ENCODE peak calls at places on chromosomes 2 and 18, in four cellular contexts. K is neuronal stem cell, S is mesendoderm, B is mesenchymal stem cell. C is an unnamed sample.

GRCh38 chr18:46481048-46481846 is 175.8 kb downstream of the LOXHD1 start:
- DNase-seq in K (peak), S (peak), B (peak), C (peak)

GRCh38 chr2:136932700-136933099 is 167.4 kb downstream of the THSD7B start:
- DNase-seq in K (peak), S (peak), B (no peak), C (peak)

GRCh38 chr2:134508396-134508795 is 210.4 kb downstream of the TMEM163 start:
- DNase-seq in K (no peak), S (no peak), B (no peak), C (no peak)

GRCh38 chr18:35051978-35052377 is 10.8 kb downstream of the MAPRE2 start:
- DNase-seq in K (no peak), S (no peak), B (no peak), C (no peak)

GRCh38 chr18:38751897-38752296 is 1186.3 kb upstream of the CELF4 start:
- DNase-seq in K (no peak), S (no peak), B (peak), C (no peak)

GRCh38 chr2:60260646-60261296 is 292.7 kb downstream of the BCL11A start:
- DNase-seq in K (no peak), S (peak), B (no peak), C (no peak)

GRCh38 chr2:178404380-178404767 is 46.6 kb downstream of the PRKRA start:
- DNase-seq in K (no peak), S (no peak), B (peak), C (no peak)

GRCh38 chr18:54607213-54607934 is 16.3 kb downstream of the DYNAP start:
- DNase-seq in K (no peak), S (peak), B (peak), C (peak)

GRCh38 chr2:30422437-30422805 is 24.6 kb upstream of the LCLAT1 start:
- DNase-seq in K (no peak), S (peak), B (peak), C (no peak)

GRCh38 chr18:12652861-12653401 is 5.0 kb downstream of the SPIRE1 start:
- DNase-seq in K (no peak), S (no peak), B (peak), C (no peak)

GRCh38 chr2:45458909-45459563 is 152.0 kb downstream of the SRBD1 start:
- DNase-seq in K (no peak), S (peak), B (peak), C (peak)

GRCh38 chr18:41227993-41228392 is 727.0 kb upstream of the PIK3C3 start:
- DNase-seq in K (no peak), S (no peak), B (no peak), C (no peak)

GRCh38 chr2:196263181-196263747 is 91.9 kb upstream of the STK17B start:
- DNase-seq in K (no peak), S (no peak), B (peak), C (no peak)

GRCh38 chr2:44974064-44974715 is 32.7 kb downstream of the SIX3 start:
- DNase-seq in K (peak), S (peak), B (peak), C (peak)

GRCh38 chr18:79682896-79683625 is 3.5 kb downstream of the CTDP1 start:
- DNase-seq in K (no peak), S (no peak), B (no peak), C (no peak)

GRCh38 chr2:14944562-14945346 is 312.2 kb downstream of the LRATD1 start:
- DNase-seq in K (no peak), S (peak), B (no peak), C (peak)

GRCh38 chr2:221106241-221106640 is 465.9 kb downstream of the EPHA4 start:
- DNase-seq in K (no peak), S (no peak), B (no peak), C (no peak)

GRCh38 chr18:5518899-5519371 is 24.9 kb downstream of the EPB41L3 start:
- DNase-seq in K (no peak), S (no peak), B (no peak), C (no peak)

GRCh38 chr2:147829106-147829505 is 15.7 kb upstream of the ACVR2A start:
- DNase-seq in K (no peak), S (no peak), B (peak), C (no peak)

GRCh38 chr2:155675920-155676319 is 656.6 kb downstream of the NR4A2 start:
- DNase-seq in K (no peak), S (no peak), B (no peak), C (no peak)

GRCh38 chr2:136057023-136057801 is 60.7 kb downstream of the CXCR4 start:
- DNase-seq in K (no peak), S (no peak), B (no peak), C (no peak)

GRCh38 chr18:33440011-33440383 is 524 bp downstream of the CCDC178 start:
- DNase-seq in K (peak), S (peak), B (peak), C (peak)

GRCh38 chr18:63233334-63233733 is 86.2 kb downstream of the BCL2 start:
- DNase-seq in K (no peak), S (no peak), B (no peak), C (no peak)

GRCh38 chr2:30701782-30702181 is 105.5 kb downstream of the CAPN13 start:
- DNase-seq in K (no peak), S (no peak), B (no peak), C (no peak)

GRCh38 chr2:103002954-103003353 is 241.1 kb downstream of the TMEM182 start:
- DNase-seq in K (no peak), S (no peak), B (no peak), C (no peak)

GRCh38 chr2:113324684-113325160 is 46.0 kb upstream of the PAX8 start:
- DNase-seq in K (no peak), S (peak), B (peak), C (peak)

GRCh38 chr2:182020319-182021055 is 34.8 kb downstream of the PPP1R1C start:
- DNase-seq in K (no peak), S (no peak), B (peak), C (no peak)

GRCh38 chr18:56770873-56771272 is 119.7 kb downstream of the WDR7 start:
- DNase-seq in K (no peak), S (no peak), B (peak), C (no peak)

GRCh38 chr2:201572822-201573493 is 70.3 kb downstream of the TMEM237 start:
- DNase-seq in K (no peak), S (no peak), B (no peak), C (no peak)

GRCh38 chr2:216681683-216682082 is 13.7 kb downstream of the IGFBP5 start:
- DNase-seq in K (no peak), S (no peak), B (no peak), C (no peak)

GRCh38 chr2:168929031-168929430 is 27.9 kb downstream of the G6PC2 start:
- DNase-seq in K (no peak), S (no peak), B (no peak), C (no peak)

DNA sequence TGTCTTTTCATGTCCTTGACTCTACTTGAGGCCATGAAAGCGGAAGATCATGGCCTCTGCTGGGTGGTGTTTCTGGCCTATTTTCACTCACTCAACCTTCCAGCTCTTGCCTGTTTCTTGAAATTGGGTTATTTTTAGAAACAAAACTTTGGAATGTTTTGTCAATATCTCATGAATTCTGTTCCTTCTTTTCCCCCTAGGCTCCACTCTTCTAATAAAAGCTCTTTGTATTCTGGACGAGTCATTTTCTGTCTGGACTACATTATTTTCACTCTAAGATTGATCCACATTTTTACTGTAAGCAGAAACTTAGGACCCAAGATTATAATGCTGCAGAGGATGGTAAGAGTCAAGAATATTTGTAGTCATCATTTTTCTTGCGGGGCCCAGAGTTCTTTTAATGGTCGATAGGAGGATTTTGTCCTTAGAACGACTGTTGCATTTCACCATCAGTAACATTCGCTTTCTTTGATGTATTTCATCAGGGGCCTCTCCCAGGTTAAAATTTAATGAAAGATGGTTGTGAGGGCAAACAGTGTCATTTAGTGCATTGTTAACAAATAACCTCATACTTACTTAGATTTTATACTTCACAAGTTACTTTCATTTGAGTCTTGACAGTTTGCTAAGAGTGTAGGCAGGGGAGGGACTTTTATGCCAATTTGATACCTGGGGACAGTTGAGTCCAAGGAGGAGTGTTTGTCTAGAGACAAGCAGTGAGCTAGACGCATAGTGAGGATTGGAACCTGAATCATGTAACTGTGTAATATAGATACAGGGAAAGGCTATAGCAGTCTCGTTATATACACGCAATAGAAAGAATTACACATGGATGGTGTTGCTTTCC is 64.6 kb downstream of the TRPM8 start:
- DNase-seq in K (no peak), S (no peak), B (no peak), C (no peak)
- H3K23ac ChIP-seq in K (no peak), S (no peak), B (no peak), C (no peak)

GRCh38 chr2:188024811-188025210 is 266.9 kb upstream of the GULP1 start:
- DNase-seq in K (no peak), S (no peak), B (no peak), C (no peak)
- H3K18ac ChIP-seq in K (no peak), S (no peak), B (no peak), C (no peak)

GRCh38 chr2:86623549-86624547 is at the start of gene RNF103:
- DNase-seq in K (peak), S (peak), B (peak), C (peak)
- H2BK15ac ChIP-seq in K (no peak), S (no peak), B (peak), C (no peak)

GRCh38 chr2:39938035-39938835 is 159.2 kb upstream of the THUMPD2 start:
- DNase-seq in K (no peak), S (peak), B (peak), C (no peak)

GRCh38 chr2:39937621-39938020 is 158.6 kb upstream of the THUMPD2 start:
- DNase-seq in K (no peak), S (no peak), B (no peak), C (no peak)

GRCh38 chr2:39947294-39948015 is 168.4 kb upstream of the THUMPD2 start:
- DNase-seq in K (no peak), S (no peak), B (no peak), C (no peak)

GRCh38 chr2:39948016-39948719 is 169.1 kb upstream of the THUMPD2 start:
- DNase-seq in K (no peak), S (no peak), B (peak), C (no peak)

GRCh38 chr2:39942970-39943369 is 163.9 kb upstream of the THUMPD2 start:
- DNase-seq in K (no peak), S (no peak), B (peak), C (no peak)
- H3K23ac ChIP-seq in K (no peak), S (no peak), B (no peak), C (no peak)

GRCh38 chr2:137937778-137938177 is 26.5 kb upstream of the HNMT start:
- DNase-seq in K (no peak), S (peak), B (no peak), C (peak)

GRCh38 chr2:137937246-137937645 is 27.0 kb upstream of the HNMT start:
- DNase-seq in K (no peak), S (no peak), B (no peak), C (no peak)

GRCh38 chr2:137938204-137938603 is 26.1 kb upstream of the HNMT start:
- DNase-seq in K (no peak), S (no peak), B (peak), C (no peak)

GRCh38 chr2:137940191-137940590 is 24.1 kb upstream of the HNMT start:
- DNase-seq in K (no peak), S (no peak), B (no peak), C (no peak)

DNA sequence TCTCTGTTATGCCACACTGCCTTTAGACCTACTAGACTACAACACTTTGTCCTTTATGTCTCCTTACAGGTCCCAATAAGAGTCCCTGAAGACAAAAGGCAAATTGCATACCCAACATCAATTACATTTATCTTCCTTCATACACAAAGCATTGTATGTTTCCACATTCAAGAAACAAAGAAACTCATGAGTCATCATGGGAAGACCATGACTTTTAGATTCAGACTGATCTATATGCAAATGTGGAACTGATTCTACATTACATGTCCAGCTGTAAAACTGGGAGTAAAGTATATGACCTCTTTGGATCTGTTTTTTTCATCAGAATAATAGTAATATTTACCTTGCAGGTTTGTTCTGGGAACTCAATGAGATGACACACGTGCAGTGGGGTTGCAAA is 25.2 kb upstream of the HNMT start:
- DNase-seq in K (no peak), S (no peak), B (no peak), C (no peak)
- H3K18ac ChIP-seq in K (no peak), S (no peak), B (no peak), C (no peak)